ENCODE peak calls at places on chromosomes 13 and 19, in seven cellular contexts. G, J, Q, A, C, O and H are unnamed samples.

GRCh38 chr19:14997981-14998380 is 18.3 kb upstream of the SLC1A6 start:
- DNase-seq in Q (peak), C (no peak), O (no peak), A (no peak), J (no peak), G (no peak), H (no peak)

GRCh38 chr19:6947745-6948144 is 60.4 kb downstream of the ADGRE1 start:
- DNase-seq in C (no peak), J (peak), Q (no peak), O (peak), G (peak), A (peak), H (no peak)

GRCh38 chr13:55583953-55584593 is 1556.6 kb upstream of the PRR20A start:
- DNase-seq in Q (no peak), G (no peak), C (no peak), J (no peak), A (no peak), O (no peak), H (no peak)

GRCh38 chr13:81480634-81481033 is 1139.7 kb upstream of the SPRY2 start:
- DNase-seq in O (peak), A (no peak), Q (no peak), J (no peak), G (no peak), C (no peak), H (no peak)

GRCh38 chr13:32159147-32159869 is 127.7 kb downstream of the FRY start:
- DNase-seq in J (no peak), O (no peak), Q (no peak), C (no peak), G (no peak), A (no peak), H (no peak)

GRCh38 chr13:33455291-33455690 is 169.7 kb upstream of the STARD13 start:
- DNase-seq in C (no peak), G (no peak), A (no peak), Q (no peak), O (no peak), J (peak), H (no peak)

GRCh38 chr13:75749407-75749806 is 113.3 kb downstream of the LMO7 start:
- DNase-seq in C (no peak), J (peak), G (peak), O (peak), A (peak), Q (no peak), H (no peak)

GRCh38 chr19:44696939-44697669 is 1.8 kb upstream of the CEACAM16 start:
- DNase-seq in J (no peak), G (no peak), C (no peak), Q (no peak), A (no peak), O (no peak), H (no peak)

GRCh38 chr19:21151460-21151859 is 9.6 kb downstream of the ZNF431 start:
- DNase-seq in Q (no peak), J (no peak), A (no peak), C (no peak), O (no peak), G (no peak), H (no peak)

GRCh38 chr13:95492044-95492801 is 60.3 kb upstream of the CLDN10 start:
- DNase-seq in A (no peak), G (no peak), O (peak), Q (no peak), C (no peak), J (no peak), H (no peak)

GRCh38 chr19:41352609-41353465 is 885 bp downstream of the TGFB1 start:
- DNase-seq in C (peak), J (peak), Q (peak), A (no peak), O (peak), G (peak), H (peak)

GRCh38 chr19:3699071-3699740 is 1.1 kb downstream of the PIP5K1C start:
- DNase-seq in G (no peak), O (peak), Q (peak), J (peak), A (no peak), C (peak), H (peak)

GRCh38 chr19:16383584-16384161 is 59.0 kb downstream of the KLF2 start:
- DNase-seq in Q (no peak), J (no peak), C (no peak), A (no peak), G (no peak), O (no peak), H (no peak)

GRCh38 chr13:93283255-93283654 is 56.6 kb downstream of the GPC6 start:
- DNase-seq in J (no peak), C (no peak), Q (no peak), G (no peak), A (no peak), O (no peak), H (no peak)

GRCh38 chr13:30898721-30899188 is 7.3 kb upstream of the MEDAG start:
- DNase-seq in O (peak), Q (peak), G (peak), A (peak), C (no peak), J (peak), H (no peak)

GRCh38 chr13:107379398-107380155 is 811.6 kb upstream of the ARGLU1 start:
- DNase-seq in C (no peak), A (no peak), O (no peak), G (no peak), J (no peak), Q (no peak), H (no peak)

GRCh38 chr13:95411641-95412040 is 110.4 kb upstream of the ABCC4 start:
- DNase-seq in C (no peak), G (no peak), J (peak), O (no peak), Q (no peak), A (no peak), H (no peak)

DNA sequence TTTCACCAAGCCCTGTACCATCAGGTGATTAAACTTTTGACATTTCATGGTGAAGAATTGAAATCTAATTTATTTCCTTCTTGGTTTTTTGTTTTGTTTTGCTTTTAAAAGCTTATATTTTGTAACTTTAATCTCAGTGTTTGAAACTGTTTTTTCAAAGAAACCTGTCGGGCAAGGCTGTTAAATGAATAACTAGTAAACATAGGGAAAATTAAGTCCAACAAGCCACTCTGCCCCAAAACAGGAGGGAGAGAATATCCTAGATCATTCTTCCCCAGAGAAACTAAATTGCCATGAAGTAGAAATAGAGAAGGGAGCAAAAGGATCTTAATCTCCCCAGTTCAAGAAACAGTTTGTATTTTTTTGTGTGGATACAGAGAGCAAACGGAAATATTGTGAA is 98.2 kb downstream of the FREM2 start:
- DNase-seq in Q (no peak), A (no peak), C (no peak), G (no peak), O (no peak), J (no peak), H (no peak)
- TF ChIP-seq CTCF in Q (no peak), A (no peak), C (no peak), G (no peak), O (no peak), J (no peak), H (no peak)

GRCh38 chr19:17871878-17872250 is at the start of gene SLC5A5:
- DNase-seq in C (no peak), G (no peak), Q (no peak), J (no peak), A (no peak), O (peak), H (no peak)

GRCh38 chr19:17869114-17869608 is 2.6 kb upstream of the SLC5A5 start:
- DNase-seq in G (no peak), Q (no peak), C (no peak), J (no peak), O (no peak), A (no peak), H (no peak)

GRCh38 chr19:17868669-17869068 is 3.1 kb upstream of the SLC5A5 start:
- DNase-seq in J (no peak), C (no peak), O (no peak), A (no peak), Q (no peak), G (no peak), H (no peak)

GRCh38 chr19:17872251-17873001 is 681 bp downstream of the SLC5A5 start:
- DNase-seq in C (no peak), Q (no peak), A (no peak), G (no peak), J (no peak), O (no peak), H (no peak)

DNA sequence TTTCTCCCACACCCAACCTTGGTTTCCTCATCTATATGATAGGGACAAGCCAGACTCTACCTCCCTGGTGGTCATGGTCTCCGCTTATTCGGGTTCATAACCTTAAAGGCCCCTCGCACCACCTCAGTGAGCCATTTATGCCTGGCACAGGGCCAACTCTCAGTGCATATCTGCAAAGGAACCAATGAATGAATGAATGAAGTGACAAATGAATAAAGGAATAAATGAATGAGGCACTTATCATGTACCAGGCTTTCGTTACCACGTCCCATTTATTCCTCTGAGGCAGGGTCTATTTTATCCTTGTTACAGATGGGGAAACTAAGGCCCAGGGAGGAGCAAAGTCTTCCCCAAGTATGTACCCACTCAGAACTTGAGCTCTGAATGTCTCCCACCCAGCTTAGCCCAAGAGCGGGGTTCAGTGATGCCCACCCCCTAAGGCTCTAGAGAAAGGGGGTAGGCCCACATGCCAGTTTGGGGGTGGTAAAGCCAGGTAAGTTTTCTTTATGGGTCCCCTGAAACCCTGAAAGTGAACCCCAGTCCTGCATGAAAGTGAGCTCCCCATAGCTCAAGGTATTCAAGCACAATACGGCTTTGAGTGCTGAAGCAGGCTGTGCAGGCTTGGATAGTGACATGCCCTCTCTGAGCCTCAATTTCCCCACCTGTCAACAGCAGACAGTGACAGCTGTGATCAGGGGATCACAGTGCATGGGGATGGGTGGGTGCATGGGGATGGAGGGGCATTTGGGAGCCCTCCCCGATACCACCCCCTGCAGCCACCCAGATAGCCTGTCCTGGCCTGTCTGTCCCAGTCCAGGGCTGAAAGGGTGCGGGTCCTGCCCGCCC is 490 bp upstream of the SLC5A5 start:
- DNase-seq in A (no peak), G (no peak), J (no peak), C (no peak), Q (no peak), O (no peak), H (no peak)
- H3K4me3 ChIP-seq in A (no peak), G (no peak), J (no peak), C (no peak), Q (no peak), O (no peak), H (no peak)

DNA sequence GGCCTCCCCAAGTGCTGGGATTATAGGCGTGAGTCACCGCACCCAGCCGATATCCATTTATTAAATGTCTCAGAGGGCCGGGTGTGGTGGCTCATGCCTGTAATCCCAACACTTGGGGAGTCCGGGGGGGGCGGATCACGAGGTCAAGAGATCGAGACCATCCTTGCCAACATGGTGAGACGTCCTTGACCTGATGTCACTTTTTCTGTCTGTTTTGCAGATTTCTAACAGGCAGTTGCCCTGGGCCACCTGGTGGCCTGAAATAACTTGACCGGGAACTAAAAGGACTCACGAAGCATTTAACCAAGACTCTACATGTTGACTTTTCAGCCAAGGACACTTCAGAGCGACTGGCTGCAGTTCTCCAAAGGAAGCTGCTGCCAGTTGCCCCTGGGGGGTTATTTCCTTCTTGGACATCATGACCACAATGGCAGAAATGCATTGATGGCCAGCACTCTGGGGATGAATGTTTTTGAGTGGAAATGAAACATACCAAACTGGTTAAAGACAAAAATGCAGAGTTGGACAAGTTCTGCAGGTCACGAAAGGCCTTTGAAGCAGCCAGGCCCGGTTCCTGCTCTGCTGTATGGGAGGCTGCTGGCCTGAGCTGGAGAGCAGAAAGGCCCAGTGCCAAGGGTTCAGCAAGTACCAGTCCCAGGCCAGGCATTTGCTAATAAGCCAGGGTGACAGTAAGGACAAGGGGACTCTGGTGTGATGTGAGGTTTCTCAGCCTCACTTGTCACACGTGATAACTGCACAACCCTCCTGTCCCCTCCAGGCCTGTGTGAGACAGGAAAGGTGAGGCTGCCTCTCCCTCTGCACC is 8.3 kb downstream of the ZNF837 start:
- DNase-seq in C (peak), A (no peak), Q (no peak), J (no peak), G (no peak), O (peak), H (no peak)
- TF ChIP-seq CTCF in C (peak), A (no peak), Q (no peak), J (peak), G (peak), O (peak), H (no peak)

GRCh38 chr19:19538077-19538764 is at the start of gene CILP2:
- DNase-seq in J (no peak), C (peak), Q (no peak), A (no peak), G (no peak), O (peak), H (no peak)
- H3K4me3 ChIP-seq in J (no peak), C (peak), Q (no peak), A (peak), G (no peak), O (peak), H (no peak)

DNA sequence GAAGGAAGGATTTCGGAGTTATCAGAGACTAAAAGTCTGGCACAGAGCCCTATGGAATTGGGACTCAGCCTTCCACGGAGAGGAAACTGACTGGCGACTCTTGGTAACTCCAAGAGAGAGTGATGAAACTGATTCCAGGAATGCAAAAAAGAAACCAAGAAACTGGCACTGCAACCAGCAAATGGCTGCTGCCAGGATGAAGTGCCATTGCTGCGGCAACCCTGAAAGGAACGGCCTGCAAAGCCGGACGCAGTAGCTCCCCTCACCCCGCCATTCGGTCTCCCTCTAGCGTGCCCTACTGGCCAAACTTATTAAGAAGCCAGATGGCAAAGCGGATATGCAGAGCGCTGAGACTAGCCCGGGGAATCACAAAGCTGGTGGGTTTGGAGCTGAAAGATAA is 236.0 kb downstream of the PCDH9 start:
- DNase-seq in A (peak), J (peak), G (peak), C (peak), O (no peak), Q (peak), H (peak)
- TF ChIP-seq CTCF in A (no peak), J (peak), G (peak), C (peak), O (no peak), Q (no peak), H (peak)